ENCODE peak calls at places on chromosomes 2 and 18, in five cellular contexts. One of them, this sample, is unnamed.
A peak's percentile ranks its signal among the peaks of the same experiment; 100 is the strongest.

GRCh38 chr2:181613241-181613640 is 43.7 kb downstream of the CERKL start:
- DNase-seq in GM23338: peak; percentile 10
- DNase-seq in HL-60: no peak
- DNase-seq in breast epithelium: no peak
- DNase-seq in vagina: no peak
- DNase-seq in this sample: no peak

GRCh38 chr2:156653670-156654069 is 217.5 kb downstream of the GPD2 start:
- DNase-seq in GM23338: no peak
- DNase-seq in HL-60: no peak
- DNase-seq in breast epithelium: no peak
- DNase-seq in vagina: no peak
- DNase-seq in this sample: no peak

GRCh38 chr2:178194600-178195389 is 483 bp downstream of the OSBPL6 start:
- DNase-seq in GM23338: peak; percentile 74
- DNase-seq in HL-60: no peak
- DNase-seq in breast epithelium: no peak
- DNase-seq in vagina: no peak
- DNase-seq in this sample: peak; percentile 27

GRCh38 chr2:84055816-84056215 is 403.3 kb downstream of the SUCLG1 start:
- DNase-seq in GM23338: no peak
- DNase-seq in HL-60: no peak
- DNase-seq in breast epithelium: no peak
- DNase-seq in vagina: no peak
- DNase-seq in this sample: no peak

GRCh38 chr2:215052404-215052803 is 86.0 kb downstream of the ABCA12 start:
- DNase-seq in GM23338: no peak
- DNase-seq in HL-60: no peak
- DNase-seq in breast epithelium: no peak
- DNase-seq in vagina: no peak
- DNase-seq in this sample: no peak

GRCh38 chr2:199589303-199589702 is 131.6 kb upstream of the SATB2 start:
- DNase-seq in GM23338: no peak
- DNase-seq in HL-60: no peak
- DNase-seq in breast epithelium: no peak
- DNase-seq in vagina: no peak
- DNase-seq in this sample: no peak

GRCh38 chr2:66966631-66967030 is 430.5 kb upstream of the ETAA1 start:
- DNase-seq in GM23338: no peak
- DNase-seq in HL-60: no peak
- DNase-seq in breast epithelium: no peak
- DNase-seq in vagina: no peak
- DNase-seq in this sample: no peak

GRCh38 chr2:39642054-39642742 is 23.5 kb upstream of the TMEM178A start:
- DNase-seq in GM23338: no peak
- DNase-seq in HL-60: no peak
- DNase-seq in breast epithelium: no peak
- DNase-seq in vagina: no peak
- DNase-seq in this sample: no peak

GRCh38 chr2:113084249-113085000 is 16.7 kb downstream of the IL1F10 start:
- DNase-seq in GM23338: no peak
- DNase-seq in HL-60: no peak
- DNase-seq in breast epithelium: no peak
- DNase-seq in vagina: no peak
- DNase-seq in this sample: no peak

GRCh38 chr18:74856967-74857366 is 259.3 kb downstream of the ZNF407 start:
- DNase-seq in GM23338: no peak
- DNase-seq in HL-60: no peak
- DNase-seq in breast epithelium: no peak
- DNase-seq in vagina: no peak
- DNase-seq in this sample: no peak

GRCh38 chr2:54259413-54260240 is 3.6 kb upstream of the TSPYL6 start:
- DNase-seq in GM23338: no peak
- DNase-seq in HL-60: no peak
- DNase-seq in breast epithelium: no peak
- DNase-seq in vagina: no peak
- DNase-seq in this sample: no peak

GRCh38 chr2:133667085-133667484 is 98.8 kb upstream of the NCKAP5 start:
- DNase-seq in GM23338: no peak
- DNase-seq in HL-60: no peak
- DNase-seq in breast epithelium: no peak
- DNase-seq in vagina: no peak
- DNase-seq in this sample: no peak
- TF ChIP-seq POLR2AphosphoS5 in GM23338: no peak
- TF ChIP-seq POLR2AphosphoS5 in HL-60: no peak
- TF ChIP-seq POLR2AphosphoS5 in breast epithelium: no peak
- TF ChIP-seq POLR2AphosphoS5 in vagina: no peak
- TF ChIP-seq POLR2AphosphoS5 in this sample: no peak

GRCh38 chr2:173963817-173964564 is 1.2 kb downstream of the SP3 start:
- DNase-seq in GM23338: peak; percentile 91
- DNase-seq in HL-60: peak; percentile 70
- DNase-seq in breast epithelium: peak; percentile 87
- DNase-seq in vagina: no peak
- DNase-seq in this sample: peak; percentile 93

GRCh38 chr2:173965372-173966025 is at the start of gene SP3:
- DNase-seq in GM23338: peak; percentile 97
- DNase-seq in HL-60: peak; percentile 88
- DNase-seq in breast epithelium: peak; percentile 97
- DNase-seq in vagina: no peak
- DNase-seq in this sample: peak; percentile 97

GRCh38 chr2:173966274-173967098 is 1.3 kb upstream of the SP3 start:
- DNase-seq in GM23338: no peak
- DNase-seq in HL-60: no peak
- DNase-seq in breast epithelium: no peak
- DNase-seq in vagina: no peak
- DNase-seq in this sample: no peak

GRCh38 chr2:173963323-173963816 is 1.8 kb downstream of the SP3 start:
- DNase-seq in GM23338: peak; percentile 79
- DNase-seq in HL-60: no peak
- DNase-seq in breast epithelium: peak; percentile 49
- DNase-seq in vagina: no peak
- DNase-seq in this sample: no peak

DNA sequence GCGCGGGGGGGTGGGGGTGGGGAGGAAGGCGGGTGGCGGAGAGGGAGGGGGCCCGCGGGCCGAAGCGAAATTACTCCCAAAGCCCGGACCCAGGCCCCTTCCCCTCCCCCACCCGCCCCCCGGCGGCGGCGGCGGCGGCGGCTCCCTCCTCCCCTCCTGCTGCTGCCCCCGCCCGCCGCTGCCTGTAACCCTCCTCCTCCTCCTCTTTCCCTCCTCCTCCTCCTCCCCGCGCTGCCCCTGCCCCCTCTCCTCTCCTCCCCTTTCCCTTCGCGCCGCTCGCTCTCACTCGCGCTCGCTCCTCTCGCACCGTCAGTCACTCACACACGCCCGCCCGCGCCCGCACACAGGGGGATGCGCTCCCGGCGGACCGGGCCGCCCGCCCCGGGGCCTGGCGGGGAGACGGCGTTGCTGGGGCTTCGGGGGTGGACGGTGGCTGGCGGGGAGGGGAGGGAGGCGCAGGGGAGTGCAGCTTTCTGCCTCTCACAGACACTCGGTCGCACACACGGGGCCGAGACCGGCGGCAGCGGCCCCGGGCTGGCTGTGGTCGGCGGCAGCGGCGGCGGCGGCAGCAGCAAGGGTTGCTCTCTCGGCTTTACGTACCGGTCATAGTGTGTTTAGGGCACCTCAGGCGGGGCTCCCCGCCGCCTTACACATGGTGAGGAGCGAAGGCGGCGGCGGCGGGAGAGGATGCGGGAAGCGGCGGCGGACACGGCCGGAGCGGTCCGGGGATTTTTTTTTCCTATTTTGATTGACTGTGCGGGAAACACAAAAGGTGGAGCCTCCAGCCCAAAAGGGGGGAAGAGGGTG is 405 bp downstream of the SP3 start:
- DNase-seq in GM23338: peak; percentile 79
- DNase-seq in HL-60: peak; percentile 79
- DNase-seq in breast epithelium: peak; percentile 80
- DNase-seq in vagina: no peak
- DNase-seq in this sample: peak; percentile 85
- TF ChIP-seq POLR2AphosphoS5 in GM23338: peak; percentile 74
- TF ChIP-seq POLR2AphosphoS5 in HL-60: peak; percentile 96
- TF ChIP-seq POLR2AphosphoS5 in breast epithelium: peak; percentile 72
- TF ChIP-seq POLR2AphosphoS5 in vagina: no peak
- TF ChIP-seq POLR2AphosphoS5 in this sample: no peak

GRCh38 chr18:50839996-50840395 is 20.2 kb upstream of the MRO start:
- DNase-seq in GM23338: no peak
- DNase-seq in HL-60: no peak
- DNase-seq in breast epithelium: no peak
- DNase-seq in vagina: no peak
- DNase-seq in this sample: no peak
- TF ChIP-seq POLR2AphosphoS5 in GM23338: no peak
- TF ChIP-seq POLR2AphosphoS5 in HL-60: no peak
- TF ChIP-seq POLR2AphosphoS5 in breast epithelium: no peak
- TF ChIP-seq POLR2AphosphoS5 in vagina: no peak
- TF ChIP-seq POLR2AphosphoS5 in this sample: no peak

GRCh38 chr18:9719421-9719981 is 11.4 kb downstream of the RAB31 start:
- DNase-seq in GM23338: no peak
- DNase-seq in HL-60: no peak
- DNase-seq in breast epithelium: peak; percentile 77
- DNase-seq in vagina: no peak
- DNase-seq in this sample: no peak
- TF ChIP-seq POLR2AphosphoS5 in GM23338: no peak
- TF ChIP-seq POLR2AphosphoS5 in HL-60: no peak
- TF ChIP-seq POLR2AphosphoS5 in breast epithelium: peak; percentile 26
- TF ChIP-seq POLR2AphosphoS5 in vagina: peak; percentile 50
- TF ChIP-seq POLR2AphosphoS5 in this sample: no peak

GRCh38 chr18:79869591-79870368 is 72.0 kb downstream of the KCNG2 start:
- DNase-seq in GM23338: no peak
- DNase-seq in HL-60: no peak
- DNase-seq in breast epithelium: no peak
- DNase-seq in vagina: no peak
- DNase-seq in this sample: no peak

GRCh38 chr18:79868811-79869541 is 71.2 kb downstream of the KCNG2 start:
- DNase-seq in GM23338: no peak
- DNase-seq in HL-60: no peak
- DNase-seq in breast epithelium: no peak
- DNase-seq in vagina: no peak
- DNase-seq in this sample: no peak

GRCh38 chr18:79868168-79868784 is 70.5 kb downstream of the KCNG2 start:
- DNase-seq in GM23338: no peak
- DNase-seq in HL-60: no peak
- DNase-seq in breast epithelium: no peak
- DNase-seq in vagina: no peak
- DNase-seq in this sample: no peak

GRCh38 chr18:79866889-79867574 is 69.3 kb downstream of the KCNG2 start:
- DNase-seq in GM23338: no peak
- DNase-seq in HL-60: no peak
- DNase-seq in breast epithelium: no peak
- DNase-seq in vagina: no peak
- DNase-seq in this sample: no peak

GRCh38 chr18:79867666-79868065 is 69.9 kb downstream of the KCNG2 start:
- DNase-seq in GM23338: no peak
- DNase-seq in HL-60: no peak
- DNase-seq in breast epithelium: no peak
- DNase-seq in vagina: no peak
- DNase-seq in this sample: no peak
- TF ChIP-seq POLR2AphosphoS5 in GM23338: no peak
- TF ChIP-seq POLR2AphosphoS5 in HL-60: no peak
- TF ChIP-seq POLR2AphosphoS5 in breast epithelium: no peak
- TF ChIP-seq POLR2AphosphoS5 in vagina: no peak
- TF ChIP-seq POLR2AphosphoS5 in this sample: no peak

GRCh38 chr2:129466389-129466788 is 513.1 kb upstream of the RAB6C start:
- DNase-seq in GM23338: no peak
- DNase-seq in HL-60: no peak
- DNase-seq in breast epithelium: no peak
- DNase-seq in vagina: no peak
- DNase-seq in this sample: no peak

GRCh38 chr2:129464036-129464435 is 515.4 kb upstream of the RAB6C start:
- DNase-seq in GM23338: no peak
- DNase-seq in HL-60: no peak
- DNase-seq in breast epithelium: no peak
- DNase-seq in vagina: no peak
- DNase-seq in this sample: no peak

GRCh38 chr2:129464631-129465030 is 514.8 kb upstream of the RAB6C start:
- DNase-seq in GM23338: no peak
- DNase-seq in HL-60: no peak
- DNase-seq in breast epithelium: no peak
- DNase-seq in vagina: no peak
- DNase-seq in this sample: no peak

GRCh38 chr2:129462967-129463366 is 516.5 kb upstream of the RAB6C start:
- DNase-seq in GM23338: no peak
- DNase-seq in HL-60: no peak
- DNase-seq in breast epithelium: no peak
- DNase-seq in vagina: no peak
- DNase-seq in this sample: no peak

DNA sequence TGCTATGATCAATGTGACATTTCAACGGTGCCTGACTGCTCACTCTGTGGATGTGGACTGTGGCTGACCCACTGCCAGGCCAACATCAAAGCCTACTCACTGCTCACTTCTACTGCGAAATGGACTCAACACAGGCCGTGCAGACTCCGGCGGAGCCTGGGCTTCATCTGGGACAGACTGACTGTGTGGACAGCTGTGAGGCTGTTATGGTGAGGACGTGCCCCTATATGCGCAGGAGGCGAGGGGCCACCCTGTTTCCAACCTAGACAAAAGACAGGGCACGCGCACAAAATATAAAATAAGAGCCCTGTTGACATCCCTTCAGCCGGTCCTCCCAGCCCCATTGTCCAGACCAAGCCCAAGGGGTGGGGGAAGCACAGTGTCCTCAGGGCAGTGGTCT is 514.4 kb upstream of the RAB6C start:
- DNase-seq in GM23338: no peak
- DNase-seq in HL-60: no peak
- DNase-seq in breast epithelium: no peak
- DNase-seq in vagina: no peak
- DNase-seq in this sample: no peak
- TF ChIP-seq POLR2AphosphoS5 in GM23338: no peak
- TF ChIP-seq POLR2AphosphoS5 in HL-60: no peak
- TF ChIP-seq POLR2AphosphoS5 in breast epithelium: no peak
- TF ChIP-seq POLR2AphosphoS5 in vagina: no peak
- TF ChIP-seq POLR2AphosphoS5 in this sample: no peak

This sample was measured in stomach.